ENCODE peak calls at places on chromosomes 12 and 14, in seven cellular contexts. X is breast epithelium, U is NB4, V is AG10803, H is fibroblast of mammary gland, K is GM06990, R is GM23338. G is an unnamed sample.

GRCh38 chr14:56805992-56806737 is 4.1 kb downstream of the OTX2 start:
- DNase-seq in X (no peak), U (no peak), V (no peak), H (no peak), K (no peak), R (peak; percentile 62), G (no peak)

GRCh38 chr14:73209943-73210342 is 27.4 kb upstream of the PAPLN start:
- DNase-seq in X (no peak), U (no peak), V (no peak), H (peak; percentile 72), K (no peak), R (no peak), G (no peak)

GRCh38 chr14:91126761-91127160 is 12.9 kb downstream of the DGLUCY start:
- DNase-seq in X (no peak), U (no peak), V (no peak), H (no peak), K (no peak), R (no peak), G (no peak)

GRCh38 chr12:76546889-76547288 is 12.7 kb downstream of the OSBPL8 start:
- DNase-seq in X (no peak), U (no peak), V (no peak), H (no peak), K (no peak), R (no peak), G (no peak)

GRCh38 chr12:108484431-108484830 is 30.6 kb upstream of the FICD start:
- DNase-seq in X (no peak), U (no peak), V (no peak), H (peak; percentile 1), K (no peak), R (no peak), G (no peak)

GRCh38 chr12:124979568-124979967 is 9.4 kb downstream of the DHX37 start:
- DNase-seq in X (no peak), U (no peak), V (no peak), H (no peak), K (no peak), R (no peak), G (no peak)

GRCh38 chr12:62332598-62332997 is 72.4 kb downstream of the USP15 start:
- DNase-seq in X (no peak), U (no peak), V (peak; percentile 74), H (peak; percentile 82), K (no peak), R (no peak), G (no peak)

GRCh38 chr12:114434341-114434740 is 28.4 kb upstream of the TBX5 start:
- DNase-seq in X (no peak), U (no peak), V (no peak), H (no peak), K (no peak), R (no peak), G (no peak)

GRCh38 chr12:131072446-131073230 is 118.9 kb downstream of the ADGRD1 start:
- DNase-seq in X (no peak), U (no peak), V (no peak), H (no peak), K (no peak), R (no peak), G (peak; percentile 39)

GRCh38 chr14:91038439-91038838 is 22.0 kb downstream of the RPS6KA5 start:
- DNase-seq in X (no peak), U (peak; percentile 90), V (peak; percentile 75), H (peak; percentile 87), K (no peak), R (no peak), G (no peak)

GRCh38 chr12:31009976-31010375 is 63.7 kb upstream of the DDX11 start:
- DNase-seq in X (no peak), U (no peak), V (no peak), H (no peak), K (no peak), R (no peak), G (no peak)

GRCh38 chr14:105527381-105528196 is 1.2 kb downstream of the TMEM121 start:
- DNase-seq in X (no peak), U (no peak), V (no peak), H (no peak), K (no peak), R (no peak), G (peak; percentile 88)

GRCh38 chr12:109740694-109741245 is 27.1 kb downstream of the FAM222A start:
- DNase-seq in X (peak; percentile 25), U (no peak), V (no peak), H (no peak), K (no peak), R (no peak), G (peak; percentile 66)

GRCh38 chr12:76863005-76863670 is 15.7 kb downstream of the CSRP2 start:
- DNase-seq in X (no peak), U (no peak), V (peak; percentile 98), H (peak; percentile 70), K (no peak), R (no peak), G (no peak)

GRCh38 chr14:55807059-55807499 is 227.1 kb downstream of the KTN1 start:
- DNase-seq in X (peak; percentile 68), U (no peak), V (peak; percentile 8), H (peak; percentile 77), K (peak; percentile 18), R (no peak), G (no peak)

GRCh38 chr12:106671840-106672239 is 89.0 kb downstream of the RFX4 start:
- DNase-seq in X (no peak), U (no peak), V (no peak), H (no peak), K (no peak), R (no peak), G (no peak)

GRCh38 chr12:46233985-46234384 is 34.9 kb downstream of the SLC38A1 start:
- DNase-seq in X (no peak), U (no peak), V (no peak), H (no peak), K (no peak), R (no peak), G (no peak)

GRCh38 chr12:116803018-116803736 is 65.1 kb downstream of the RNFT2 start:
- DNase-seq in X (no peak), U (no peak), V (no peak), H (no peak), K (peak; percentile 28), R (no peak), G (peak; percentile 15)

GRCh38 chr14:74611672-74612345 is at the start of gene LTBP2:
- DNase-seq in X (no peak), U (peak; percentile 38), V (no peak), H (peak; percentile 51), K (no peak), R (peak; percentile 48), G (no peak)

GRCh38 chr12:50222275-50222783 is 55.2 kb upstream of the CERS5 start:
- DNase-seq in X (no peak), U (peak; percentile 68), V (peak; percentile 94), H (peak; percentile 91), K (peak; percentile 39), R (peak; percentile 80), G (no peak)

GRCh38 chr14:50023671-50024490 is 92.5 kb downstream of the VCPKMT start:
- DNase-seq in X (no peak), U (no peak), V (peak; percentile 86), H (peak; percentile 93), K (no peak), R (no peak), G (no peak)

GRCh38 chr14:75274899-75275569 is 3.6 kb upstream of the FOS start:
- DNase-seq in X (no peak), U (peak; percentile 98), V (no peak), H (peak; percentile 51), K (peak; percentile 31), R (no peak), G (no peak)

GRCh38 chr12:105239304-105239703 is 3.3 kb upstream of the APPL2 start:
- DNase-seq in X (no peak), U (no peak), V (no peak), H (peak; percentile 45), K (no peak), R (no peak), G (no peak)

GRCh38 chr12:130339946-130340345 is 2.3 kb downstream of the PIWIL1 start:
- DNase-seq in X (no peak), U (no peak), V (no peak), H (no peak), K (no peak), R (no peak), G (no peak)

GRCh38 chr12:108720757-108721514 is 10.4 kb downstream of the CORO1C start:
- DNase-seq in X (no peak), U (no peak), V (peak; percentile 75), H (peak; percentile 71), K (no peak), R (no peak), G (no peak)

GRCh38 chr14:90281261-90281660 is 24.9 kb downstream of the PSMC1 start:
- DNase-seq in X (no peak), U (peak; percentile 41), V (peak; percentile 82), H (peak; percentile 78), K (no peak), R (no peak), G (no peak)

DNA sequence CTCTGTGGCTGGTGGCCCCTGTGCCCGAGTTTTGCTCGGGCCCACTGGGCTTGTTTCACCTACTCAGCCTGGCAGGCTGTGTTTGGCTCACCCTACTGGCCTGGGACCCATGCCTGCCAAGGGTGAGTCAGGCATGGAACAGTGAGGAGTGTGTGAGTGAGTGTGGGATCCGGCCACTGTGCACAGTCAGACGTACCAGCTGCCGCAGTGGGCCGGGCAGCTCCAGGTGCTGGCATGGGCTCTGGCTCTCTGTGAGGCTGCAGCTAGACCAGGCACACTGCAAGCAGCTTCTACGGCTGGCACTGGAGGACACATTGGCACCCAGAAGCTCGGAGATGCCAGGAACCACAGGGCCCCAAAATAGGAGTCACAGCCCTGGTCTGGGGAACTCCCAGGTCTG is 40.6 kb downstream of the HSD17B6 start:
- DNase-seq in X (no peak), U (no peak), V (peak; percentile 15), H (no peak), K (no peak), R (no peak), G (no peak)
- TF ChIP-seq CTCF in X (no peak), U (no peak), V (no peak), H (no peak), K (no peak), R (no peak), G (no peak)

GRCh38 chr14:23099212-23099861 is 4.0 kb downstream of the C14orf119 start:
- DNase-seq in X (no peak), U (no peak), V (no peak), H (no peak), K (no peak), R (no peak), G (no peak)
- TF ChIP-seq CTCF in X (no peak), U (no peak), V (no peak), H (no peak), K (no peak), R (no peak), G (no peak)

DNA sequence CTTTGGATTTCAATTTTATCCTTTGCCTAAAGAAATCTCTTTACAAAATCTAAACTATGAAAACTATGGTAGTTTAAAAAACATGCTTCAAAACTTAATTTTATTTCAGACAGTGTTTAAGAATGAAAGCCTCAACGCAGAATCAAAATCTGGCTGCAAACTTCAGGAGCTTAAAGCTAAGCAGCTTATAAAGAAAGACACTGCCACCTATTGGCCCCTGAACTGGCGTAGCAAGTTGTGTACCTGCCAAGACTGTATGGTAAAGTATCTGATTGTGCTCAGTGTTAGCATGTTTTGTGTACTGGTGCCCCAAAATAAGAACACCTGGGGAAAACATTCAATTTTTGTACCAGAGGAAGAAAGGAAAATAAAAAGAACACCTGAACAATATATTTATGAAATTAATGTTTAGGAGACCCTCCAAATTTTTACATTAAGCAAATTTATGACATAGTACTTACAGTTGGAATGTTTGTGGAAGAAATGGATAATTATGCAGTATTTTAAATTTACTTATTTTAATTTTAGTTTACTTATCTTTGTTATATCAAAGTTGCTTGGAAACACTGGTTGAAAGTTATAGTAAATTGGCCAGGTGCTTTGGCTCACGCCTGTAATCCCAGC is 12.2 kb downstream of the UBR7 start:
- DNase-seq in X (no peak), U (peak; percentile 73), V (peak; percentile 67), H (peak; percentile 72), K (no peak), R (peak; percentile 88), G (no peak)
- TF ChIP-seq CTCF in X (no peak), U (peak; percentile 70), V (peak; percentile 57), H (peak; percentile 71), K (peak; percentile 78), R (peak; percentile 82), G (peak; percentile 76)

GRCh38 chr12:9751204-9752144 is 9.2 kb downstream of the CD69 start:
- DNase-seq in X (no peak), U (no peak), V (peak; percentile 16), H (peak; percentile 30), K (no peak), R (peak; percentile 43), G (no peak)
- TF ChIP-seq CTCF in X (no peak), U (no peak), V (peak; percentile 51), H (peak; percentile 32), K (peak; percentile 42), R (peak; percentile 53), G (no peak)

G was measured in chondrocyte.